ENCODE peak calls at places on chromosome 20, in eight cellular contexts. Q, M, T, J, C, D, Z and N are unnamed samples.

GRCh38 chr20:41183391-41183790 is 46.0 kb downstream of the PLCG1 start:
- DNase-seq in Q (no peak), M (no peak), T (no peak), J (no peak), C (no peak), D (no peak), Z (no peak), N (no peak)

GRCh38 chr20:2978519-2978918 is 64.9 kb upstream of the GNRH2 start:
- DNase-seq in Q (no peak), M (no peak), T (no peak), J (no peak), C (no peak), D (no peak), Z (no peak), N (no peak)

GRCh38 chr20:48769111-48769879 is 58.5 kb downstream of the PREX1 start:
- DNase-seq in Q (no peak), M (no peak), T (no peak), J (no peak), C (no peak), D (no peak), Z (no peak), N (no peak)

GRCh38 chr20:7742479-7742878 is 197.8 kb downstream of the HAO1 start:
- DNase-seq in Q (peak), M (peak), T (peak), J (peak), C (peak), D (no peak), Z (no peak), N (no peak)

GRCh38 chr20:2289475-2289874 is 6.3 kb upstream of the TGM3 start:
- DNase-seq in Q (no peak), M (no peak), T (no peak), J (no peak), C (no peak), D (no peak), Z (no peak), N (no peak)

GRCh38 chr20:12023169-12023795 is 105.6 kb downstream of the BTBD3 start:
- DNase-seq in Q (no peak), M (no peak), T (no peak), J (no peak), C (no peak), D (no peak), Z (no peak), N (no peak)

GRCh38 chr20:38723069-38723981 is 961 bp upstream of the SLC32A1 start:
- DNase-seq in Q (no peak), M (peak), T (no peak), J (no peak), C (peak), D (no peak), Z (no peak), N (peak)

GRCh38 chr20:9591080-9591479 is 76.7 kb downstream of the LAMP5 start:
- DNase-seq in Q (no peak), M (no peak), T (no peak), J (no peak), C (no peak), D (no peak), Z (no peak), N (no peak)

GRCh38 chr20:36806049-36806448 is 32.5 kb upstream of the DSN1 start:
- DNase-seq in Q (no peak), M (no peak), T (no peak), J (no peak), C (no peak), D (no peak), Z (no peak), N (no peak)

GRCh38 chr20:41523857-41524256 is 94.3 kb downstream of the CHD6 start:
- DNase-seq in Q (no peak), M (no peak), T (no peak), J (no peak), C (no peak), D (no peak), Z (no peak), N (no peak)

GRCh38 chr20:17645010-17645409 is 37.0 kb downstream of the RRBP1 start:
- DNase-seq in Q (no peak), M (no peak), T (no peak), J (no peak), C (no peak), D (no peak), Z (no peak), N (no peak)

GRCh38 chr20:38164624-38165088 is 414 bp downstream of the TGM2 start:
- DNase-seq in Q (no peak), M (no peak), T (no peak), J (no peak), C (no peak), D (no peak), Z (no peak), N (no peak)

GRCh38 chr20:40276291-40276690 is 412.7 kb downstream of the MAFB start:
- DNase-seq in Q (no peak), M (no peak), T (no peak), J (no peak), C (peak), D (no peak), Z (no peak), N (peak)

GRCh38 chr20:38167466-38167850 is 2.4 kb upstream of the TGM2 start:
- DNase-seq in Q (no peak), M (no peak), T (no peak), J (no peak), C (no peak), D (no peak), Z (no peak), N (no peak)

GRCh38 chr20:24465730-24466129 is 3.7 kb upstream of the SYNDIG1 start:
- DNase-seq in Q (no peak), M (peak), T (peak), J (no peak), C (peak), D (no peak), Z (peak), N (no peak)

GRCh38 chr20:18633411-18633810 is 45.6 kb downstream of the DTD1 start:
- DNase-seq in Q (no peak), M (no peak), T (no peak), J (no peak), C (no peak), D (no peak), Z (no peak), N (no peak)

GRCh38 chr20:42741906-42742305 is 447.8 kb downstream of the PTPRT start:
- DNase-seq in Q (no peak), M (no peak), T (no peak), J (no peak), C (no peak), D (no peak), Z (no peak), N (no peak)

GRCh38 chr20:6802227-6802626 is 34.7 kb downstream of the BMP2 start:
- DNase-seq in Q (peak), M (no peak), T (no peak), J (no peak), C (peak), D (no peak), Z (no peak), N (no peak)

GRCh38 chr20:49929142-49929494 is 7.1 kb upstream of the RNF114 start:
- DNase-seq in Q (no peak), M (no peak), T (no peak), J (no peak), C (no peak), D (no peak), Z (no peak), N (no peak)

GRCh38 chr20:1457992-1458391 is 8.7 kb downstream of the NSFL1C start:
- DNase-seq in Q (no peak), M (no peak), T (no peak), J (no peak), C (no peak), D (no peak), Z (no peak), N (no peak)

GRCh38 chr20:18197382-18198070 is 59.9 kb downstream of the KAT14 start:
- DNase-seq in Q (no peak), M (no peak), T (no peak), J (peak), C (no peak), D (no peak), Z (no peak), N (no peak)

GRCh38 chr20:61757678-61758555 is 307.8 kb downstream of the TAF4 start:
- DNase-seq in Q (peak), M (peak), T (no peak), J (no peak), C (peak), D (no peak), Z (peak), N (no peak)

GRCh38 chr20:50595988-50596693 is 86.0 kb downstream of the PTPN1 start:
- DNase-seq in Q (peak), M (no peak), T (no peak), J (no peak), C (no peak), D (no peak), Z (peak), N (no peak)

GRCh38 chr20:63233924-63234323 is 1.8 kb upstream of the BIRC7 start:
- DNase-seq in Q (no peak), M (no peak), T (no peak), J (no peak), C (no peak), D (no peak), Z (no peak), N (no peak)

GRCh38 chr20:63233061-63233344 is 2.7 kb upstream of the BIRC7 start:
- DNase-seq in Q (peak), M (peak), T (no peak), J (no peak), C (no peak), D (no peak), Z (no peak), N (no peak)

GRCh38 chr20:63232235-63233060 is 3.3 kb upstream of the BIRC7 start:
- DNase-seq in Q (peak), M (peak), T (peak), J (no peak), C (peak), D (no peak), Z (peak), N (no peak)

GRCh38 chr20:63228786-63229185 is 6.9 kb upstream of the BIRC7 start:
- DNase-seq in Q (no peak), M (no peak), T (no peak), J (no peak), C (no peak), D (no peak), Z (no peak), N (no peak)

GRCh38 chr20:63230800-63231268 is 4.9 kb upstream of the BIRC7 start:
- DNase-seq in Q (peak), M (peak), T (peak), J (no peak), C (peak), D (peak), Z (peak), N (peak)
- H3K9ac ChIP-seq in Q (peak), M (no peak), T (peak), J (no peak), C (no peak), D (no peak), Z (no peak), N (no peak)

GRCh38 chr20:58883243-58883691 is 30.8 kb downstream of the GNAS start:
- DNase-seq in Q (no peak), M (no peak), T (peak), J (no peak), C (peak), D (peak), Z (no peak), N (peak)
- H3K9ac ChIP-seq in Q (no peak), M (no peak), T (no peak), J (no peak), C (peak), D (no peak), Z (no peak), N (no peak)

GRCh38 chr20:44619294-44619693 is 32.2 kb downstream of the ADA start:
- DNase-seq in Q (no peak), M (no peak), T (no peak), J (no peak), C (no peak), D (no peak), Z (no peak), N (no peak)
- H3K9ac ChIP-seq in Q (no peak), M (no peak), T (no peak), J (no peak), C (no peak), D (no peak), Z (no peak), N (no peak)

DNA sequence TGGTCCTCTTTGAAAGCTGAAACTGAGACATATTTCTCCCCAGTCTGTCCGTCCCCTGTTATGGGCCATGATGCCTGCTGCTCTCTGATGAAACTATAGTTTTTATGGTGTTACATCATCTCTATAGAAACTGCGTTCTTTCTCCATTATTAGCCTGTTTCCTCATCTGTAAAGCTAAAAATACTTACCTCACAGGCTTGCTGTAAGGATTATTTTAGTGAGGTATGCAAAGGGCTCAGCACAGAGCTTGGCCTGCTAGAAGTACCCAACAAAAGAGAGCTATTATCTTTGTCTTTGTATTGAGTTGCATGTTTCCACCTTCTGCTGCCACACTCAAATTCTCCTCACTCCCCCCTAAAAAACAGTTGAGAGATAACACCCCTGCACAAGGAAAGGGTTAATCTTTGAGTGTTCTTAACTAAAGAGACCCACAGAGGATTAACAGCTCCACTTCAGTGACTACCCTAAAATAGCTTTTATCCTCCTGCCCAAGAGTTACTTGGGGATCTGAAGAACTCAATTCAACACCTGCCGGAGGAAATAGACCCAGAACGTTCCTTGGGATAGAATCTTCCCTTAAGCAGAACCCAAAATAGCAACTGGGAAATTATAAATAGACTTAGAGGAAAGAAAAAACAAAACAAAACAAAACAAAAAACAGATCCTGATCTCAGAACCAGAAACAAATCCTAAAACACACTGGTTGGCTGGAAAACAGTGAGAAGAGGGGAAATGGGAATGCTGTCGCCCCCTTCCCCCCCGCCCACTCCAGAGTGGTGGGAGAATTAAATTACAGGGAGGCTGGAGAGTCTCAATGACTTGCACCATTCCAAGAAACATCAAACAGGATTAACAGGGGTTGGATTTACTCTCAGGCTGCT is 1.8 kb downstream of the PLAGL2 start:
- DNase-seq in Q (peak), M (peak), T (peak), J (no peak), C (peak), D (no peak), Z (no peak), N (peak)
- H3K9ac ChIP-seq in Q (peak), M (no peak), T (peak), J (peak), C (peak), D (no peak), Z (peak), N (peak)

GRCh38 chr20:35271904-35272303 is 6.0 kb downstream of the MMP24OS start:
- DNase-seq in Q (no peak), M (no peak), T (peak), J (no peak), C (peak), D (no peak), Z (no peak), N (no peak)

GRCh38 chr20:35275741-35276251 is 2.1 kb downstream of the MMP24OS start:
- DNase-seq in Q (no peak), M (no peak), T (no peak), J (no peak), C (no peak), D (no peak), Z (no peak), N (no peak)

GRCh38 chr20:35274172-35275092 is 3.5 kb downstream of the MMP24OS start:
- DNase-seq in Q (no peak), M (no peak), T (no peak), J (no peak), C (no peak), D (no peak), Z (no peak), N (no peak)

GRCh38 chr20:35271073-35271882 is 6.6 kb downstream of the MMP24OS start:
- DNase-seq in Q (no peak), M (no peak), T (no peak), J (no peak), C (peak), D (no peak), Z (no peak), N (no peak)

DNA sequence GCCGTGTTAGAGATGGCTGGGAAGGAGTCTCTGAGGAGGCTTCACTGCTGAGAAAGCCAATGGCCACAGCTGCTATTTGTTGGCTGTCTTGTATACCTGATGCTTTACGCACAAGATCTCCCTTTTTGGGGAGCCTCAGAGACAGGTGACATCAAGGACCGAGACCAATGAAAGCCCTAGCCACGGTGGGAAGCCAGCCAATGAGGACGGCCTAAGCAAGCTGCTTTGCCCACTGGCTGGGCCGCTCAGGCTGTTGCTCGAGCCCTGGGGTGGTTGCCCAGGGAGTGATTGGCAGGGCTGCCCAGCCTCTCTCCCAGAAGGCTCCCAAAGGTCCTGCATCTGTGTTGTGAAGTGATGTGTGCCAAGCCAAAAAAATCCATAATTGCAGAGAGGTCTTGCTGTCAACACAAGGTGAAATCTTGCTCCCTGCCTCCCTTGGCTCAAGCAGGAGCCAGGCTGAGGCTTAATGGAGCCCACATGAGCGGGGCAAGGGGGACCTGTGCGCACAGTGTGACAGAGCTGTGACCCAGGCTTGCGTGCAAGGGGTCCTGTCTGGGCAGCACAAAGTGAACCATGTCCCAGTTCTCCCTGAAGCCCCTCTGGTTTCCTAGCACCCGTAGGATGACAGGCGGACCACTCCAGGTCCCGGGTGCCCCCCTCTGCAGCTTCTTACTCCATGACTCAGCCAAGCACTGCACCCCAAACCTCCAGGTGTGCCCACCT is 4.3 kb downstream of the MMP24OS start:
- DNase-seq in Q (no peak), M (no peak), T (no peak), J (no peak), C (no peak), D (no peak), Z (no peak), N (peak)
- H3K9ac ChIP-seq in Q (no peak), M (no peak), T (no peak), J (no peak), C (no peak), D (no peak), Z (no peak), N (no peak)

GRCh38 chr20:63846128-63846771 is 15.0 kb upstream of the ABHD16B start:
- DNase-seq in Q (peak), M (peak), T (peak), J (no peak), C (peak), D (no peak), Z (peak), N (peak)

GRCh38 chr20:63846938-63847373 is 14.3 kb upstream of the ABHD16B start:
- DNase-seq in Q (peak), M (no peak), T (no peak), J (no peak), C (no peak), D (no peak), Z (no peak), N (no peak)

GRCh38 chr20:63847374-63848002 is 13.8 kb upstream of the ABHD16B start:
- DNase-seq in Q (no peak), M (no peak), T (no peak), J (no peak), C (no peak), D (no peak), Z (peak), N (peak)

GRCh38 chr20:63850689-63851547 is 10.4 kb upstream of the ABHD16B start:
- DNase-seq in Q (no peak), M (no peak), T (no peak), J (no peak), C (no peak), D (no peak), Z (no peak), N (no peak)

GRCh38 chr20:63848003-63848911 is 13.0 kb upstream of the ABHD16B start:
- DNase-seq in Q (no peak), M (no peak), T (no peak), J (no peak), C (no peak), D (no peak), Z (no peak), N (no peak)
- H3K9ac ChIP-seq in Q (no peak), M (no peak), T (no peak), J (no peak), C (no peak), D (peak), Z (no peak), N (no peak)

DNA sequence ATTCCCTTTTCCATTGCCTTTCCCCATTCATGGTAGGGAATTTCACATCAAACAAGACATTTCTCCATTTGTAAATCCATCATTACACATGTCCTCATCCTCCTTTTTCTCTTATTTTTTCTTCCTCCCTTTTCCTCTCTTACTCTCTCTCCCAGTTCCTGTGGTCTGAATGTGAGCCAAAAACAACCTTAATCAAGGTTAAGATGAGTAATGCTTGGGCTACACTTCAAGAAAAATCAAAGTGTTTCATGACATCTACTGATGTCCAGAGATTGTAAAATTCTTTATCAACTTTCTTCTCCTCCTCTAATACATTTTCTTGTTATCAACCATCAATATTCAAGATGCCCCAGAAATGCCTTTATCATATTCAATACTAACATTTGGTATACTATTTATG is 208.0 kb upstream of the PRND start:
- DNase-seq in Q (no peak), M (peak), T (peak), J (no peak), C (peak), D (no peak), Z (no peak), N (no peak)
- H3K9ac ChIP-seq in Q (no peak), M (no peak), T (no peak), J (no peak), C (no peak), D (no peak), Z (no peak), N (no peak)

GRCh38 chr20:22931653-22932052 is 103.5 kb upstream of the SSTR4 start:
- DNase-seq in Q (no peak), M (no peak), T (no peak), J (no peak), C (no peak), D (no peak), Z (no peak), N (no peak)
- H3K9ac ChIP-seq in Q (no peak), M (no peak), T (no peak), J (no peak), C (no peak), D (no peak), Z (no peak), N (no peak)